ENCODE peak calls at places on chromosome 14, in four cellular contexts. I, K, D and A are unnamed samples.

GRCh38 chr14:65279958-65280357 is 132.6 kb upstream of the FUT8 start:
- DNase-seq in I (no peak), D (no peak), K (no peak), A (no peak)

GRCh38 chr14:100539319-100539645 is 47.9 kb downstream of the BEGAIN start:
- DNase-seq in K (no peak), I (no peak), D (no peak), A (peak; percentile 20)

GRCh38 chr14:46540986-46541385 is 110.6 kb downstream of the RPL10L start:
- DNase-seq in K (no peak), I (no peak), D (no peak), A (no peak)

GRCh38 chr14:102209224-102209966 is 69.7 kb downstream of the WDR20 start:
- DNase-seq in K (peak; percentile 69), I (no peak), D (peak; percentile 60), A (no peak)

GRCh38 chr14:54483848-54484247 is 4.9 kb downstream of the GMFB start:
- DNase-seq in K (no peak), I (no peak), D (no peak), A (no peak)

GRCh38 chr14:60315591-60315990 is 66.6 kb downstream of the PPM1A start:
- DNase-seq in K (no peak), I (no peak), D (no peak), A (no peak)

GRCh38 chr14:49598182-49598478 is 610 bp upstream of the LRR1 start:
- DNase-seq in I (no peak), K (no peak), D (no peak), A (no peak)

GRCh38 chr14:89600950-89601826 is 184.2 kb upstream of the FOXN3 start:
- DNase-seq in D (no peak), I (no peak), K (no peak), A (no peak)

GRCh38 chr14:38867561-38868150 is 235.4 kb downstream of the SEC23A start:
- DNase-seq in I (no peak), K (peak; percentile 88), D (peak; percentile 62), A (peak; percentile 35)

GRCh38 chr14:23937121-23937692 is 16.4 kb upstream of the DHRS4 start:
- DNase-seq in D (no peak), I (no peak), K (no peak), A (no peak)